ENCODE peak calls at places on chromosomes 1 and 21, in seven cellular contexts. J, M, T, I, X, W and B are unnamed samples.

GRCh38 chr1:225617479-225617878 is 35.4 kb downstream of the ENAH start:
- DNase-seq in J (no peak), M (no peak), T (no peak), I (no peak), X (no peak), W (no peak), B (no peak)

GRCh38 chr1:240608707-240609106 is 3.2 kb downstream of the GREM2 start:
- DNase-seq in J (no peak), M (no peak), T (peak), I (no peak), X (no peak), W (no peak), B (no peak)

GRCh38 chr1:6991271-6991670 is 206.0 kb downstream of the CAMTA1 start:
- DNase-seq in J (no peak), M (peak), T (no peak), I (no peak), X (no peak), W (no peak), B (no peak)

GRCh38 chr1:219090618-219091017 is 83.1 kb upstream of the LYPLAL1 start:
- DNase-seq in J (no peak), M (no peak), T (no peak), I (no peak), X (no peak), W (no peak), B (peak)

GRCh38 chr1:174217787-174218574 is 58.7 kb downstream of the RABGAP1L start:
- DNase-seq in J (no peak), M (peak), T (peak), I (peak), X (no peak), W (no peak), B (peak)

GRCh38 chr1:234322979-234323378 is 50.3 kb upstream of the COA6 start:
- DNase-seq in J (peak), M (peak), T (peak), I (no peak), X (peak), W (no peak), B (peak)

GRCh38 chr1:32702599-32703478 is at the start of gene SYNC:
- DNase-seq in J (peak), M (no peak), T (no peak), I (peak), X (no peak), W (peak), B (no peak)

GRCh38 chr1:175471039-175471800 is 272.2 kb downstream of the TNR start:
- DNase-seq in J (no peak), M (peak), T (peak), I (no peak), X (no peak), W (no peak), B (peak)

GRCh38 chr1:204583909-204584632 is 67.9 kb downstream of the MDM4 start:
- DNase-seq in J (no peak), M (no peak), T (no peak), I (peak), X (no peak), W (no peak), B (peak)

GRCh38 chr1:61618755-61619154 is 106.2 kb downstream of the TM2D1 start:
- DNase-seq in J (no peak), M (no peak), T (no peak), I (no peak), X (no peak), W (no peak), B (no peak)

GRCh38 chr1:33119532-33120217 is 38.7 kb downstream of the AZIN2 start:
- DNase-seq in J (no peak), M (no peak), T (no peak), I (no peak), X (no peak), W (no peak), B (no peak)

GRCh38 chr1:221712776-221713431 is 29.0 kb downstream of the DUSP10 start:
- DNase-seq in J (peak), M (no peak), T (no peak), I (no peak), X (peak), W (no peak), B (peak)

GRCh38 chr1:227749225-227749624 is 14.0 kb downstream of the SNAP47 start:
- DNase-seq in J (no peak), M (no peak), T (no peak), I (no peak), X (no peak), W (no peak), B (no peak)

GRCh38 chr1:160284220-160284781 is 632 bp downstream of the PEX19 start:
- DNase-seq in J (peak), M (peak), T (no peak), I (peak), X (peak), W (no peak), B (peak)

GRCh38 chr1:2789164-2789985 is 12.1 kb downstream of the TTC34 start:
- DNase-seq in J (no peak), M (no peak), T (no peak), I (peak), X (no peak), W (no peak), B (peak)

GRCh38 chr1:244851546-244852231 is 12.7 kb downstream of the HNRNPU start:
- DNase-seq in J (no peak), M (no peak), T (no peak), I (no peak), X (no peak), W (no peak), B (no peak)

GRCh38 chr1:52190500-52191252 is 48.8 kb downstream of the ZFYVE9 start:
- DNase-seq in J (no peak), M (no peak), T (no peak), I (no peak), X (no peak), W (no peak), B (no peak)

GRCh38 chr1:64624446-64624766 is 120.5 kb upstream of the RAVER2 start:
- DNase-seq in J (peak), M (no peak), T (no peak), I (no peak), X (no peak), W (peak), B (no peak)

GRCh38 chr1:55262822-55263221 is 47.7 kb upstream of the USP24 start:
- DNase-seq in J (no peak), M (no peak), T (no peak), I (no peak), X (no peak), W (no peak), B (no peak)

GRCh38 chr1:162847839-162848453 is 13.0 kb downstream of the CCDC190 start:
- DNase-seq in J (peak), M (peak), T (peak), I (peak), X (peak), W (peak), B (peak)

GRCh38 chr1:33164120-33164519 is 17.7 kb downstream of the TRIM62 start:
- DNase-seq in J (no peak), M (no peak), T (no peak), I (no peak), X (no peak), W (no peak), B (no peak)

GRCh38 chr21:40765771-40766170 is 81.2 kb downstream of the DSCAM start:
- DNase-seq in J (no peak), M (no peak), T (no peak), I (no peak), X (no peak), W (no peak), B (no peak)

GRCh38 chr1:29736582-29737188 is 500.4 kb downstream of the PTPRU start:
- DNase-seq in J (peak), M (peak), T (peak), I (peak), X (no peak), W (no peak), B (peak)

GRCh38 chr1:68384872-68385390 is 64.8 kb downstream of the RPE65 start:
- DNase-seq in J (no peak), M (peak), T (no peak), I (no peak), X (no peak), W (no peak), B (no peak)

GRCh38 chr1:65480684-65481405 is 60.4 kb downstream of the LEPR start:
- DNase-seq in J (no peak), M (no peak), T (no peak), I (no peak), X (no peak), W (no peak), B (no peak)

GRCh38 chr1:199157494-199157893 is 518.7 kb downstream of the PTPRC start:
- DNase-seq in J (no peak), M (no peak), T (no peak), I (no peak), X (no peak), W (no peak), B (no peak)

GRCh38 chr1:86699186-86699585 is 5.2 kb upstream of the SH3GLB1 start:
- DNase-seq in J (no peak), M (no peak), T (no peak), I (no peak), X (no peak), W (no peak), B (no peak)

GRCh38 chr1:21149430-21149861 is 27.3 kb downstream of the EIF4G3 start:
- DNase-seq in J (no peak), M (no peak), T (no peak), I (peak), X (no peak), W (no peak), B (no peak)

GRCh38 chr21:44927587-44928461 is 7.1 kb upstream of the ITGB2 start:
- DNase-seq in J (peak), M (no peak), T (no peak), I (no peak), X (peak), W (no peak), B (peak)

GRCh38 chr1:118136511-118136937 is 48.5 kb downstream of the SPAG17 start:
- DNase-seq in J (peak), M (peak), T (no peak), I (no peak), X (no peak), W (no peak), B (no peak)

GRCh38 chr1:45654540-45655280 is 30.9 kb upstream of the CCDC17 start:
- DNase-seq in J (no peak), M (no peak), T (no peak), I (no peak), X (no peak), W (no peak), B (peak)

GRCh38 chr1:224127925-224128819 is 14.3 kb downstream of the FBXO28 start:
- DNase-seq in J (no peak), M (no peak), T (no peak), I (no peak), X (no peak), W (no peak), B (no peak)

GRCh38 chr1:4973341-4973740 is 318.9 kb downstream of the AJAP1 start:
- DNase-seq in J (no peak), M (no peak), T (no peak), I (no peak), X (no peak), W (no peak), B (no peak)

GRCh38 chr1:175742790-175743459 is 470 bp downstream of the TNR start:
- DNase-seq in J (no peak), M (peak), T (peak), I (peak), X (no peak), W (no peak), B (peak)

GRCh38 chr1:167263784-167264464 is 43.2 kb downstream of the POU2F1 start:
- DNase-seq in J (no peak), M (no peak), T (no peak), I (no peak), X (no peak), W (no peak), B (peak)

GRCh38 chr1:86502721-86503430 is 34.1 kb downstream of the CLCA1 start:
- DNase-seq in J (peak), M (peak), T (no peak), I (peak), X (no peak), W (no peak), B (no peak)

GRCh38 chr1:21534674-21535378 is 25.6 kb downstream of the ALPL start:
- DNase-seq in J (peak), M (peak), T (peak), I (no peak), X (no peak), W (no peak), B (peak)

GRCh38 chr1:119603695-119604094 is 44.4 kb downstream of the ZNF697 start:
- DNase-seq in J (no peak), M (no peak), T (no peak), I (no peak), X (no peak), W (no peak), B (no peak)